ENCODE peak calls at places on chromosomes 7 and 10, in four cellular contexts. I is H1, Q is mesendoderm, D is neuronal stem cell. P is an unnamed sample.

GRCh38 chr10:6124666-6125065 is 35.8 kb downstream of the RBM17 start:
- DNase-seq in I (no peak), Q (no peak), D (no peak), P (no peak)

GRCh38 chr7:114653391-114654088 is 238.9 kb downstream of the FOXP2 start:
- DNase-seq in Q (no peak), D (no peak), I (no peak), P (no peak)

GRCh38 chr10:69864321-69864720 is 62.6 kb downstream of the COL13A1 start:
- DNase-seq in I (no peak), Q (no peak), D (no peak), P (no peak)

GRCh38 chr10:114821915-114822770 is 563 bp downstream of the FHIP2A start:
- DNase-seq in Q (peak; percentile 71), D (peak; percentile 21), I (peak; percentile 67), P (peak; percentile 42)

GRCh38 chr7:47875406-47875805 is 72.9 kb downstream of the PKD1L1 start:
- DNase-seq in I (no peak), D (no peak), Q (no peak), P (no peak)

GRCh38 chr7:82413237-82413636 is 30.3 kb downstream of the CACNA2D1 start:
- DNase-seq in D (no peak), I (no peak), Q (peak; percentile 33), P (no peak)

GRCh38 chr10:89129850-89130396 is 77.2 kb downstream of the CH25H start:
- DNase-seq in D (no peak), Q (no peak), I (no peak), P (peak; percentile 37)

GRCh38 chr10:86773486-86773885 is 17.1 kb downstream of the BMPR1A start:
- DNase-seq in D (no peak), I (no peak), Q (no peak), P (no peak)

GRCh38 chr7:127532736-127533135 is 52.7 kb downstream of the GCC1 start:
- DNase-seq in I (no peak), Q (no peak), D (no peak), P (peak; percentile 77)

GRCh38 chr7:103447073-103447960 is 1.3 kb upstream of the SLC26A5 start:
- DNase-seq in I (peak; percentile 74), Q (peak; percentile 87), D (peak; percentile 54), P (peak; percentile 71)

GRCh38 chr10:72322280-72323058 is 32.2 kb downstream of the DNAJB12 start:
- DNase-seq in I (no peak), D (no peak), Q (peak; percentile 76), P (peak; percentile 34)

GRCh38 chr10:31707578-31708411 is 220.8 kb downstream of the ARHGAP12 start:
- DNase-seq in Q (peak; percentile 89), D (peak; percentile 51), I (no peak), P (peak; percentile 34)

GRCh38 chr10:129771576-129772471 is 192.2 kb downstream of the EBF3 start:
- DNase-seq in Q (no peak), I (peak; percentile 23), D (no peak), P (no peak)

GRCh38 chr7:16795624-16796023 is 9.2 kb downstream of the AGR2 start:
- DNase-seq in D (no peak), I (no peak), Q (no peak), P (no peak)

GRCh38 chr10:88347597-88348304 is 235.4 kb downstream of the RNLS start:
- DNase-seq in I (no peak), D (no peak), Q (peak; percentile 53), P (no peak)

GRCh38 chr10:23345861-23346260 is 1.3 kb upstream of the C10orf67 start:
- DNase-seq in Q (no peak), D (no peak), I (no peak), P (peak; percentile 57)

GRCh38 chr10:93820434-93820833 is 62.7 kb downstream of the LGI1 start:
- DNase-seq in Q (no peak), D (no peak), I (no peak), P (no peak)

GRCh38 chr7:124799448-124799847 is 33.9 kb upstream of the GPR37 start:
- DNase-seq in I (no peak), D (no peak), Q (no peak), P (no peak)

GRCh38 chr7:158819571-158820203 is 9.6 kb downstream of the ESYT2 start:
- DNase-seq in D (no peak), Q (peak; percentile 20), I (no peak), P (no peak)

GRCh38 chr7:114086906-114087651 is 168.3 kb upstream of the PPP1R3A start:
- DNase-seq in Q (peak; percentile 47), D (peak; percentile 18), I (peak; percentile 56), P (no peak)

GRCh38 chr7:5429253-5429856 is 5.7 kb upstream of the TNRC18 start:
- DNase-seq in D (no peak), I (peak; percentile 75), Q (peak; percentile 87), P (peak; percentile 54)

GRCh38 chr7:55017841-55018240 is 976 bp upstream of the EGFR start:
- DNase-seq in I (no peak), D (no peak), Q (no peak), P (no peak)

GRCh38 chr10:62655337-62655994 is 149.1 kb upstream of the ADO start:
- DNase-seq in Q (no peak), D (no peak), I (no peak), P (no peak)

GRCh38 chr7:150363872-150364271 is 4.8 kb upstream of the REPIN1 start:
- DNase-seq in Q (no peak), D (no peak), I (no peak), P (peak; percentile 22)

GRCh38 chr7:31111109-31111451 is 59.0 kb downstream of the ADCYAP1R1 start:
- DNase-seq in D (no peak), I (peak; percentile 26), Q (no peak), P (no peak)

GRCh38 chr10:131858118-131858515 is 42.7 kb upstream of the PPP2R2D start:
- DNase-seq in Q (no peak), D (no peak), I (no peak), P (no peak)

GRCh38 chr10:6382081-6382480 is 179.3 kb downstream of the PFKFB3 start:
- DNase-seq in D (no peak), Q (no peak), I (no peak), P (no peak)

GRCh38 chr7:152074673-152075072 is 49.2 kb downstream of the GALNT11 start:
- DNase-seq in D (no peak), Q (peak; percentile 90), I (no peak), P (peak; percentile 78)

GRCh38 chr10:8584666-8585065 is 530.2 kb downstream of the GATA3 start:
- DNase-seq in I (no peak), D (no peak), Q (no peak), P (peak; percentile 19)

GRCh38 chr10:36185096-36185495 is 543.0 kb upstream of the FZD8 start:
- DNase-seq in I (no peak), D (no peak), Q (no peak), P (no peak)

GRCh38 chr10:91328320-91328984 is 81.7 kb upstream of the HECTD2 start:
- DNase-seq in I (no peak), Q (no peak), D (no peak), P (no peak)

GRCh38 chr7:102409340-102409739 is 13.2 kb downstream of the PRKRIP1 start:
- DNase-seq in D (no peak), Q (no peak), I (no peak), P (no peak)

GRCh38 chr10:27390681-27391080 is 113.4 kb upstream of the RAB18 start:
- DNase-seq in D (no peak), I (no peak), Q (no peak), P (no peak)

GRCh38 chr7:142581341-142581740 is 167.9 kb upstream of the PRSS1 start:
- DNase-seq in Q (peak; percentile 69), I (no peak), D (no peak), P (peak; percentile 80)

GRCh38 chr10:122446668-122447410 is 7.6 kb upstream of the ARMS2 start:
- DNase-seq in D (no peak), Q (peak; percentile 65), I (no peak), P (peak; percentile 75)

GRCh38 chr7:13982940-13983677 is 6.4 kb downstream of the ETV1 start:
- DNase-seq in I (no peak), D (no peak), Q (peak; percentile 3), P (no peak)

GRCh38 chr10:5625992-5626777 is 40.2 kb downstream of the ASB13 start:
- DNase-seq in D (no peak), Q (no peak), I (no peak), P (no peak)

GRCh38 chr10:98326621-98327027 is 58.6 kb upstream of the LOXL4 start:
- DNase-seq in I (no peak), D (no peak), Q (no peak), P (no peak)

GRCh38 chr10:100004805-100005510 is 4.8 kb downstream of the DNMBP start:
- DNase-seq in Q (no peak), I (no peak), D (no peak), P (no peak)
- H2BK120ac ChIP-seq in Q (no peak overlapping the region), I (no peak overlapping the region), D (no peak overlapping the region), P (no peak overlapping the region)

GRCh38 chr7:117074378-117074777 is 121.1 kb downstream of the ST7 start:
- DNase-seq in D (no peak), I (no peak), Q (peak; percentile 77), P (no peak)

GRCh38 chr7:117075934-117076333 is 122.6 kb downstream of the ST7 start:
- DNase-seq in Q (no peak), D (no peak), I (no peak), P (no peak)

GRCh38 chr7:117069379-117069778 is 116.1 kb downstream of the ST7 start:
- DNase-seq in D (no peak), I (no peak), Q (no peak), P (no peak)

GRCh38 chr7:117071597-117071996 is 118.3 kb downstream of the ST7 start:
- DNase-seq in I (no peak), Q (no peak), D (no peak), P (no peak)

GRCh38 chr7:117072620-117073118 is 119.4 kb downstream of the ST7 start:
- DNase-seq in Q (peak; percentile 49), D (no peak), I (no peak), P (no peak)
- H2AK5ac ChIP-seq in Q (no peak overlapping the region), D (no peak overlapping the region), I (no peak overlapping the region), P (no peak overlapping the region)

DNA sequence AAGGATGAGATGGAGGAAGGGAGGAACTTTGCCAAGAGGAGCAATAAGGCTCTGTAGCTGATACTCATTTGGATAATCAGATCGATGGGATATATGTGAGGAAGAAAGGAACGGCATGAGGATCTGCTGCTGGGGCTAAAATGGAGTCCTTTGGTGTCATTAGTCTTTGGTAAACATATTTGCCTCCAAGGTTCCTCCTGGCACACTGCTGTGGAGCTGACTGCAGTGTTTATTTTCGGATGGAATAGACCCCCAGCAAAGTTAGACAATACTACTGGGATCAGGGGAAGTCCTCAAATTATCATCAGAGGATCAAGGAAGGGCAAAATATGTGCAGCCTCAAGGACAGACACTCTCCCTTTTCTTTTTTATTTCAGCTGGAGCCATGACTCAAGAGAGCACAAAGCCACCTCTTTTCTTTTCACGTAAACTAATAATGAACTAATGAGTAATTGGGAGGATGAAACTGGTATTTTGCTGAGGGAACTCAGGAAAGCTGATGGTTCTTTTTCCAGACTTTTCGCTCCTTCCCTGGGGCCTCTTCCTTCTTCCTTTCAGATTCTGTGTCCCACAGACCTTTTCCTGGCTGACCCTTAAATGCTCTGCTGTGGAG is 33.2 kb downstream of the LRMDA start:
- DNase-seq in Q (no peak), I (no peak), D (no peak), P (no peak)
- H2BK120ac ChIP-seq in Q (no peak overlapping the region), I (no peak overlapping the region), D (no peak overlapping the region), P (no peak overlapping the region)

DNA sequence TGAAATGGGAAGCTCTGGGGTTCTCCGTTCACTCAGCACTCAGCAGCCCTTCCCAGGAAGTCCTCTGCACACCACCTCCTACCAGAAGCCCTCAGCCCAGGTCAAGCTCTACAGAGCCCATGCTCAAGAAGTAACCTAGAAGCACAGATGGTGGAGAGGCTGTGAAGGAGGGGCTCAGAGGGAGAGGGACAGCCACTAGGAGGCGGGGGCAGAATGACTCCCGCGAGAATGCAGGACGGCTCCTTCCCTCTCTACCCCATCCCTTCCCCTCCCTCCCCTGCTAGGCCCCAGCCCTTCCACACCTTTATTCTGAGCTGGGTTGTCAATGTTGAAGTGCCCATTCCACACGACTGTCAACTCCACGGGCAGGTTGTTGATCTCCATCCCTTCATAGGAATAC is 373.2 kb downstream of the PLXNA4 start:
- DNase-seq in I (no peak), Q (peak; percentile 33), D (no peak), P (no peak)
- H2AK5ac ChIP-seq in I (no peak overlapping the region), Q (no peak overlapping the region), D (no peak overlapping the region), P (no peak overlapping the region)

P was measured in trophoblast cell.